ENCODE peak calls at places on chromosomes 5 and 9, in five cellular contexts. One of them, this sample, is unnamed. For H3K4me1, the result is how much of the 10 kb centered on the place peaks cover.

GRCh38 chr5:87268126-87268969 is 665 bp downstream of the RASA1 start:
- DNase-seq in left ventricle myocardium inferior: peak
- DNase-seq in colonic mucosa: peak
- DNase-seq in lower lobe of right lung: peak
- DNase-seq in gastrocnemius medialis: peak
- DNase-seq in this sample: peak

GRCh38 chr9:128484686-128485413 is 19.7 kb upstream of the GLE1 start:
- DNase-seq in lower lobe of right lung: no peak
- DNase-seq in left ventricle myocardium inferior: no peak
- DNase-seq in gastrocnemius medialis: no peak
- DNase-seq in colonic mucosa: no peak
- DNase-seq in this sample: no peak

GRCh38 chr9:3879315-3879714 is 353.5 kb upstream of the RFX3 start:
- DNase-seq in left ventricle myocardium inferior: no peak
- DNase-seq in colonic mucosa: no peak
- DNase-seq in gastrocnemius medialis: no peak
- DNase-seq in lower lobe of right lung: no peak
- DNase-seq in this sample: no peak

GRCh38 chr5:1220831-1221230 is 4.3 kb upstream of the SLC6A18 start:
- DNase-seq in left ventricle myocardium inferior: no peak
- DNase-seq in gastrocnemius medialis: no peak
- DNase-seq in lower lobe of right lung: no peak
- DNase-seq in colonic mucosa: no peak
- DNase-seq in this sample: no peak

GRCh38 chr9:111094433-111095421 is 56.5 kb upstream of the LPAR1 start:
- DNase-seq in gastrocnemius medialis: peak
- DNase-seq in left ventricle myocardium inferior: no peak
- DNase-seq in lower lobe of right lung: no peak
- DNase-seq in colonic mucosa: peak
- DNase-seq in this sample: peak

GRCh38 chr5:62457071-62457470 is 44.5 kb downstream of the IPO11 start:
- DNase-seq in lower lobe of right lung: no peak
- DNase-seq in colonic mucosa: no peak
- DNase-seq in gastrocnemius medialis: no peak
- DNase-seq in left ventricle myocardium inferior: no peak
- DNase-seq in this sample: no peak

GRCh38 chr5:72702881-72703434 is 113.5 kb upstream of the TNPO1 start:
- DNase-seq in gastrocnemius medialis: no peak
- DNase-seq in colonic mucosa: no peak
- DNase-seq in lower lobe of right lung: no peak
- DNase-seq in left ventricle myocardium inferior: no peak
- DNase-seq in this sample: no peak

GRCh38 chr5:118224546-118224945 is 763.8 kb downstream of the DTWD2 start:
- DNase-seq in colonic mucosa: no peak
- DNase-seq in left ventricle myocardium inferior: no peak
- DNase-seq in lower lobe of right lung: no peak
- DNase-seq in gastrocnemius medialis: no peak
- DNase-seq in this sample: no peak

GRCh38 chr5:139691275-139691629 is 43.1 kb downstream of the CXXC5 start:
- DNase-seq in colonic mucosa: no peak
- DNase-seq in gastrocnemius medialis: no peak
- DNase-seq in left ventricle myocardium inferior: no peak
- DNase-seq in lower lobe of right lung: no peak
- DNase-seq in this sample: no peak
- H3K4me1 ChIP-seq in colonic mucosa: under half
- H3K4me1 ChIP-seq in gastrocnemius medialis: under half
- H3K4me1 ChIP-seq in left ventricle myocardium inferior: half or more
- H3K4me1 ChIP-seq in lower lobe of right lung: under half
- H3K4me1 ChIP-seq in this sample: under half

DNA sequence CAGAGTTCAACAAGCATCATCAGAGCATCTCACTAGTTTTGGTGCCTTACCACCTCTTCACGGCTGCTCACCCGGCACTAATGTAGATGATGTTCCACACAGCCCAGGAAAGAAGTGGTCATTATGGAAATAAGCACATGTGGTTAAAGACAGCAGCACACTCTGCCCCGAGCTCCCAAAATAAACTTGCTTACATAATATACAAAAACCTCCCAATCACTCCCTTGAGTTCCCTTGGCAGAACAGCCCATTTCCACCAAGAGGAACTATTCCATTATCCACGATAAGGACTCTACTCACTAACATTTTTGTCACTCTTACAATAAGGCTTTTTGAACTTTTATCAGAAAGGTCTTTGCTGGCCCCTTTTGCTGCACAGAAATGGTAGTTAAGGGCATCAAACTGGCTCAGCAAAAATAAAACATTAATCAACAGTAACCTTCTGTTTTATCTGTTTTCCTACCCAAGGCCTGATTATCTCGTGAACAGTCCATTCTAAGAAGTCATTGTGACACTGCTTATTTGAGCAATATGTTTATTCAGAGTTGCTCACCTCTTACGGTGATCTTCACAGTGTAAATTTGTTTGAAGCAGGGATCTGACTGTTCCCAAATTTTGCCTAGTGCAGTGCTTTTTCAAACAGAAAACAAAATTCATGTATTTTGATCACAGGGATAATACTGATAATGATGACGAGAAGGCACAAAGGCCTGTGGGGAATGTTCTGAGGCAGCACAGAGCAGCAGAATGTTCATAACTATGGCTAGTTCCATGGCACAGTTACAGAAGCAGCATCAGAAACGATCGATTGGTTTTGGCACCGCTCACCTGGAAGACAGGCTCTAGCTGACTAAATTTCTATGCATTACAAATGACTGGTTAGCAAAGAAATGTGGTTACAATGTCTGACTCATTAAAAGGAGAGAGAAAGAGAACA is 399.8 kb upstream of the PIK3R1 start:
- DNase-seq in gastrocnemius medialis: peak
- DNase-seq in lower lobe of right lung: no peak
- DNase-seq in colonic mucosa: no peak
- DNase-seq in left ventricle myocardium inferior: peak
- DNase-seq in this sample: peak
- TF ChIP-seq CTCF in gastrocnemius medialis: no peak
- TF ChIP-seq CTCF in lower lobe of right lung: no peak
- TF ChIP-seq CTCF in colonic mucosa: no peak
- TF ChIP-seq CTCF in left ventricle myocardium inferior: peak
- TF ChIP-seq CTCF in this sample: peak

GRCh38 chr5:150639751-150640150 is 709 bp upstream of the SYNPO start:
- DNase-seq in lower lobe of right lung: no peak
- DNase-seq in gastrocnemius medialis: no peak
- DNase-seq in left ventricle myocardium inferior: no peak
- DNase-seq in colonic mucosa: no peak
- DNase-seq in this sample: no peak
- H3K4me1 ChIP-seq in lower lobe of right lung: half or more
- H3K4me1 ChIP-seq in gastrocnemius medialis: half or more
- H3K4me1 ChIP-seq in left ventricle myocardium inferior: half or more
- H3K4me1 ChIP-seq in colonic mucosa: under half
- H3K4me1 ChIP-seq in this sample: under half

DNA sequence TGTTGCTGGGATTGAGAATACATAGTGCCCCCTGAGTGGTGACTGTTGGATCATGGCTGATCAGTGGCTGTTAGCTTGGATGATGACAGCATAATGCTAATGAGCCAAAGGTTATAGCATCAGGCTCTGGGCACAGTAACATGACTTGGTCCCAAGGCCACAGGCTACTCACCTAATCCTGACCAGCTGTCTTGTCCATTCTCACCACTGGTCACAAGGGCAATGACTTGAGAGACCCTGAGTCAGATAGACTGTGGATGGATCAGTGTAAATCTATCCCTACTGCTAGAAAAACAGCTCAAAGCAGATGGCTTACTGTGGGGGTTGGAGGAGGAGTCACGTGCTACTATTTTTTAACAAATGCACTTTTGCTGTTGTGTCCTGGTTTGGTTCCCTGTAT is 74.7 kb downstream of the AOPEP start:
- DNase-seq in left ventricle myocardium inferior: no peak
- DNase-seq in lower lobe of right lung: no peak
- DNase-seq in gastrocnemius medialis: no peak
- DNase-seq in colonic mucosa: no peak
- DNase-seq in this sample: no peak
- TF ChIP-seq CTCF in left ventricle myocardium inferior: no peak
- TF ChIP-seq CTCF in lower lobe of right lung: no peak
- TF ChIP-seq CTCF in gastrocnemius medialis: no peak
- TF ChIP-seq CTCF in colonic mucosa: no peak
- TF ChIP-seq CTCF in this sample: no peak

DNA sequence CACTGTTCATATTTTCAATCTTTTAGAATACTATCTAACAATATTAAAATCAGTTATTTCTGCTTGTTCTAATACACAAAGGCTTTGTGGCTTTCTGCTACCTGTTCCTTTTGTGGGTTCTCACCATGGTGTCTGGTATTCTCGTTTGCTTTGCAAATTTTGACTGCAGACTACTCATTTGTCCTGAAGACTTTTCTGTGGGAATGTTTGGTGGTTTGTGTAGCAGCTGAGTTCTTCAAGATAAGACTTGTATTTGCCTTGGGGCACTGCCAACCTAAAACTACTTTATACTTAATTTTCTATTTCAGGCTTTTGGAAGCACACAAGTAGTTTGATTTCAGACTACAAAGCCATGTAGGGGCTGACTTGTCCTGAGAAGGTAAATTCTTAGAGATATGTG is 11.1 kb downstream of the IL33 start:
- DNase-seq in lower lobe of right lung: no peak
- DNase-seq in colonic mucosa: no peak
- DNase-seq in gastrocnemius medialis: no peak
- DNase-seq in left ventricle myocardium inferior: no peak
- DNase-seq in this sample: no peak
- H3K4me1 ChIP-seq in lower lobe of right lung: half or more
- H3K4me1 ChIP-seq in colonic mucosa: under half
- H3K4me1 ChIP-seq in gastrocnemius medialis: under half
- H3K4me1 ChIP-seq in left ventricle myocardium inferior: half or more
- H3K4me1 ChIP-seq in this sample: under half

DNA sequence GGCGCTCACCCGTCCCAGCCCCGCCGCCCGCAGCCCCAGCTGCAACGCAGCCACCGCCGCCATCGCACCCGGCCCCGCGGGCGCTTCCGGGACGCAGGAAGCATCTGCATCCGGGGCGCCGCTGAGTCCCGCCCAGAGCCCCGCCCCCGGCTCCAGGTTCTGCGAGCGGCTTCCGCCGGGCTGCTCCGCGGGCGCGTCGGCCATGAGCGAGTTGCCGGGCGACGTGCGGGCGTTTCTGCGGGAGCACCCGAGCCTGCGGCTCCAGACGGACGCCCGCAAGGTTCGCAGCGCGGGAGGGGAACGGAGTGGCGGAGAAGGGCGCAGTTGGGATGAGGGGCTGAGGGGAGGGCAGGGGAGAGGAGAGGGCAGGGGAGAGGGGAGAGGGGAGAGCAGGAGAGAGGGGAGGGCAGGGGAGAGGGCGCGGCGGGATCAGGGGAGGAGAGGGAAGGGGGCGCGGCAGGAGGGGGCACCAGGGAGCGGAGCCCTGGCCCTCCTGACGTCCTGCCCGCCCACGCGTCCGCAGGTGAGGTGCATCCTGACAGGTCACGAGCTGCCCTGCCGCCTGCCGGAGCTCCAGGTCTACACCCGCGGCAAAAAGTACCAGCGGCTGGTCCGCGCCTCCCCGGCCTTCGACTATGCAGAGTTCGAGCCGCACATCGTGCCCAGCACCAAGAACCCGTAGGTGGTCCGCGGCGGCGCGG is at the start of the genes SURF1 and SURF2:
- DNase-seq in lower lobe of right lung: peak
- DNase-seq in gastrocnemius medialis: peak
- DNase-seq in colonic mucosa: peak
- DNase-seq in left ventricle myocardium inferior: peak
- DNase-seq in this sample: peak
- TF ChIP-seq CTCF in lower lobe of right lung: no peak
- TF ChIP-seq CTCF in gastrocnemius medialis: no peak
- TF ChIP-seq CTCF in colonic mucosa: no peak
- TF ChIP-seq CTCF in left ventricle myocardium inferior: no peak
- TF ChIP-seq CTCF in this sample: no peak

DNA sequence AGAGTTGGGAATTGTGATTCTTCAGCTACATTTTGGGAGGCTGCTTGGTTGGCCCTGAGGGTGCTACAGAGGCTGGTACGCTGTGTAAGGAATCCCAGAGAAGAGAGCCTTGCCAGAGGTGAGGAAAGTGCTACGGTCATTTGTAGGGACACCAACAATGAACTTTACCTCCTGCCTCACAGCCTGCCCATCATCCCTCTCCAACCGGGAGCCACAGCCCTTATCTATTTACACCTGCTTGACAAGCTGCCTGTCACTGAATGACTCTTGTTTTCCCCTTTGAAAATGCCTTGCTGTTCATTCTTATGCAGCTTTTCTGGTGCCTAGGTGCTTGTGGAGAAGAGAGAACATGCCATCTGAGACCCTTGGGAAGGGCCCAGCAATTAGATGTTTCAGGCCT is 110.8 kb downstream of the PCSK1 start:
- DNase-seq in gastrocnemius medialis: no peak
- DNase-seq in left ventricle myocardium inferior: no peak
- DNase-seq in colonic mucosa: no peak
- DNase-seq in lower lobe of right lung: no peak
- DNase-seq in this sample: no peak
- H3K4me1 ChIP-seq in gastrocnemius medialis: under half
- H3K4me1 ChIP-seq in left ventricle myocardium inferior: under half
- H3K4me1 ChIP-seq in colonic mucosa: under half
- H3K4me1 ChIP-seq in lower lobe of right lung: under half
- H3K4me1 ChIP-seq in this sample: under half

GRCh38 chr5:160789219-160789820 is 62.7 kb downstream of the ATP10B start:
- DNase-seq in lower lobe of right lung: no peak
- DNase-seq in left ventricle myocardium inferior: no peak
- DNase-seq in colonic mucosa: no peak
- DNase-seq in gastrocnemius medialis: no peak
- DNase-seq in this sample: no peak

GRCh38 chr5:160793500-160793899 is 58.5 kb downstream of the ATP10B start:
- DNase-seq in left ventricle myocardium inferior: no peak
- DNase-seq in colonic mucosa: no peak
- DNase-seq in gastrocnemius medialis: no peak
- DNase-seq in lower lobe of right lung: no peak
- DNase-seq in this sample: no peak

GRCh38 chr5:160797020-160797419 is 55.0 kb downstream of the ATP10B start:
- DNase-seq in gastrocnemius medialis: no peak
- DNase-seq in lower lobe of right lung: no peak
- DNase-seq in colonic mucosa: no peak
- DNase-seq in left ventricle myocardium inferior: no peak
- DNase-seq in this sample: no peak

GRCh38 chr5:160792281-160792680 is 59.7 kb downstream of the ATP10B start:
- DNase-seq in gastrocnemius medialis: no peak
- DNase-seq in left ventricle myocardium inferior: no peak
- DNase-seq in colonic mucosa: no peak
- DNase-seq in lower lobe of right lung: no peak
- DNase-seq in this sample: no peak

GRCh38 chr5:160792732-160793454 is 59.1 kb downstream of the ATP10B start:
- DNase-seq in gastrocnemius medialis: no peak
- DNase-seq in lower lobe of right lung: no peak
- DNase-seq in colonic mucosa: no peak
- DNase-seq in left ventricle myocardium inferior: no peak
- DNase-seq in this sample: no peak
- TF ChIP-seq CTCF in gastrocnemius medialis: no peak
- TF ChIP-seq CTCF in lower lobe of right lung: no peak
- TF ChIP-seq CTCF in colonic mucosa: no peak
- TF ChIP-seq CTCF in left ventricle myocardium inferior: no peak
- TF ChIP-seq CTCF in this sample: no peak

DNA sequence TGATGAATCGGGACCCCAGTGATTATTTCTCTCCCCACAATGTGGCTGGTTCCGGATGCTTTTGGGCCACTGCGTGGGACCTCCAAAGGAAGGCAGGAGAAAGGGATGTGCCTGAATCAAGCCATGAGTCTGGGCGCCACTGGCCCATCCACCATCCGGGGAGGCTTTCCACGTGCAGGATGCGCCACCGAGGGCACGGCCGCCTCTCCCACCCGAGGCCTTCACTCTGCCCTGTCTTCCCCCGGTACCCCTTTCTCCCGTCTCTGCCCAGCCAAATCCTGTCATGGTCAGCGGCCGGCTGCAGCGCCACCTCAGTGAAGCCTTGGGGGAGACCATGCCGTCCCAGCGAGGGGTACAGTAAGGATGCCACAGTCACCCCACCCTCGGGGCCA is 43.9 kb upstream of the GRHPR start:
- DNase-seq in lower lobe of right lung: no peak
- DNase-seq in colonic mucosa: no peak
- DNase-seq in left ventricle myocardium inferior: no peak
- DNase-seq in gastrocnemius medialis: no peak
- DNase-seq in this sample: no peak
- H3K4me1 ChIP-seq in lower lobe of right lung: under half
- H3K4me1 ChIP-seq in colonic mucosa: under half
- H3K4me1 ChIP-seq in left ventricle myocardium inferior: under half
- H3K4me1 ChIP-seq in gastrocnemius medialis: under half
- H3K4me1 ChIP-seq in this sample: under half

This sample was measured in uterus.